ENCODE peak calls at places on chromosomes 6 and 20, in eight cellular contexts. A, H, C, R, Q, L, M and Y are unnamed samples.

GRCh38 chr6:21595951-21596378 is 2.4 kb downstream of the SOX4 start:
- DNase-seq in A (no peak), H (no peak), C (no peak), R (no peak), Q (no peak), L (no peak), M (no peak), Y (no peak)

GRCh38 chr20:25239387-25240370 is 8.2 kb upstream of the PYGB start:
- DNase-seq in A (no peak), H (no peak), C (no peak), R (peak), Q (no peak), L (no peak), M (no peak), Y (no peak)

GRCh38 chr6:168045141-168045691 is 33.8 kb downstream of the FRMD1 start:
- DNase-seq in A (no peak), H (no peak), C (no peak), R (no peak), Q (no peak), L (no peak), M (no peak), Y (no peak)

GRCh38 chr6:157325069-157325805 is 1.9 kb upstream of the TMEM242 start:
- DNase-seq in A (peak), H (no peak), C (peak), R (no peak), Q (peak), L (no peak), M (no peak), Y (no peak)

GRCh38 chr20:24160563-24161355 is 172.2 kb upstream of the GGTLC1 start:
- DNase-seq in A (peak), H (peak), C (peak), R (peak), Q (peak), L (peak), M (no peak), Y (peak)

GRCh38 chr6:139337830-139338229 is 36.6 kb downstream of the CITED2 start:
- DNase-seq in A (no peak), H (no peak), C (no peak), R (no peak), Q (no peak), L (no peak), M (no peak), Y (no peak)

GRCh38 chr6:14567031-14567430 is 449.5 kb downstream of the CD83 start:
- DNase-seq in A (no peak), H (no peak), C (no peak), R (no peak), Q (no peak), L (no peak), M (no peak), Y (no peak)

GRCh38 chr6:143884161-143884560 is 19.9 kb downstream of the ZC2HC1B start:
- DNase-seq in A (peak), H (no peak), C (no peak), R (no peak), Q (peak), L (no peak), M (no peak), Y (no peak)

GRCh38 chr6:141153563-141153962 is 979.2 kb upstream of the GJE1 start:
- DNase-seq in A (no peak), H (no peak), C (no peak), R (peak), Q (no peak), L (no peak), M (no peak), Y (no peak)

GRCh38 chr6:69802995-69803394 is 6.2 kb upstream of the LMBRD1 start:
- DNase-seq in A (no peak), H (no peak), C (no peak), R (no peak), Q (no peak), L (no peak), M (no peak), Y (no peak)

GRCh38 chr6:86010915-86011786 is 368.5 kb upstream of the SYNCRIP start:
- DNase-seq in A (no peak), H (no peak), C (no peak), R (no peak), Q (no peak), L (no peak), M (no peak), Y (no peak)

GRCh38 chr6:50952092-50952932 is 133.6 kb downstream of the TFAP2B start:
- DNase-seq in A (no peak), H (no peak), C (no peak), R (peak), Q (no peak), L (no peak), M (no peak), Y (no peak)

GRCh38 chr20:35828434-35828833 is 56.6 kb downstream of the PHF20 start:
- DNase-seq in A (no peak), H (no peak), C (no peak), R (no peak), Q (peak), L (no peak), M (no peak), Y (no peak)

GRCh38 chr20:44428174-44429016 is 47.3 kb upstream of the TTPAL start:
- DNase-seq in A (no peak), H (no peak), C (no peak), R (no peak), Q (no peak), L (no peak), M (no peak), Y (no peak)

GRCh38 chr6:48229849-48230248 is 118.9 kb upstream of the PTCHD4 start:
- DNase-seq in A (no peak), H (no peak), C (no peak), R (no peak), Q (no peak), L (no peak), M (no peak), Y (no peak)

GRCh38 chr20:25600632-25601031 is 15.3 kb upstream of the NINL start:
- DNase-seq in A (no peak), H (no peak), C (peak), R (no peak), Q (no peak), L (no peak), M (no peak), Y (no peak)

GRCh38 chr6:35599761-35600658 is 87.3 kb upstream of the TULP1 start:
- DNase-seq in A (peak), H (no peak), C (no peak), R (no peak), Q (no peak), L (no peak), M (no peak), Y (no peak)

GRCh38 chr20:33291830-33292355 is 8.9 kb downstream of the BPIFB1 start:
- DNase-seq in A (no peak), H (no peak), C (peak), R (peak), Q (no peak), L (peak), M (peak), Y (peak)

GRCh38 chr20:11050350-11050749 is 376.6 kb upstream of the JAG1 start:
- DNase-seq in A (no peak), H (no peak), C (no peak), R (no peak), Q (no peak), L (no peak), M (no peak), Y (no peak)

GRCh38 chr20:7294816-7295360 is 527.4 kb downstream of the BMP2 start:
- DNase-seq in A (no peak), H (no peak), C (no peak), R (no peak), Q (no peak), L (no peak), M (no peak), Y (no peak)

GRCh38 chr6:45377041-45377554 is 636 bp downstream of the SUPT3H start:
- DNase-seq in A (peak), H (no peak), C (no peak), R (peak), Q (no peak), L (no peak), M (no peak), Y (no peak)

GRCh38 chr6:79453558-79454042 is 83.6 kb downstream of the LCA5 start:
- DNase-seq in A (no peak), H (no peak), C (peak), R (peak), Q (peak), L (peak), M (no peak), Y (no peak)

GRCh38 chr20:50374541-50375078 is 135.6 kb upstream of the PTPN1 start:
- DNase-seq in A (no peak), H (no peak), C (no peak), R (no peak), Q (no peak), L (no peak), M (no peak), Y (no peak)

GRCh38 chr6:47164877-47165276 is 122.7 kb upstream of the ADGRF1 start:
- DNase-seq in A (no peak), H (no peak), C (no peak), R (no peak), Q (no peak), L (no peak), M (no peak), Y (no peak)

GRCh38 chr20:54345301-54345724 is 130.1 kb upstream of the DOK5 start:
- DNase-seq in A (peak), H (peak), C (peak), R (no peak), Q (peak), L (peak), M (no peak), Y (no peak)

GRCh38 chr6:33840064-33840926 is 36.5 kb upstream of the MLN start:
- DNase-seq in A (peak), H (peak), C (peak), R (peak), Q (peak), L (peak), M (no peak), Y (no peak)

GRCh38 chr20:48826883-48827771 is 672 bp downstream of the PREX1 start:
- DNase-seq in A (no peak), H (no peak), C (peak), R (peak), Q (no peak), L (no peak), M (no peak), Y (no peak)

GRCh38 chr20:44392776-44393607 is 37.5 kb downstream of the HNF4A start:
- DNase-seq in A (no peak), H (no peak), C (no peak), R (no peak), Q (no peak), L (no peak), M (no peak), Y (no peak)

GRCh38 chr20:62884556-62884955 is 22.9 kb upstream of the TCFL5 start:
- DNase-seq in A (no peak), H (no peak), C (no peak), R (no peak), Q (no peak), L (no peak), M (no peak), Y (no peak)

DNA sequence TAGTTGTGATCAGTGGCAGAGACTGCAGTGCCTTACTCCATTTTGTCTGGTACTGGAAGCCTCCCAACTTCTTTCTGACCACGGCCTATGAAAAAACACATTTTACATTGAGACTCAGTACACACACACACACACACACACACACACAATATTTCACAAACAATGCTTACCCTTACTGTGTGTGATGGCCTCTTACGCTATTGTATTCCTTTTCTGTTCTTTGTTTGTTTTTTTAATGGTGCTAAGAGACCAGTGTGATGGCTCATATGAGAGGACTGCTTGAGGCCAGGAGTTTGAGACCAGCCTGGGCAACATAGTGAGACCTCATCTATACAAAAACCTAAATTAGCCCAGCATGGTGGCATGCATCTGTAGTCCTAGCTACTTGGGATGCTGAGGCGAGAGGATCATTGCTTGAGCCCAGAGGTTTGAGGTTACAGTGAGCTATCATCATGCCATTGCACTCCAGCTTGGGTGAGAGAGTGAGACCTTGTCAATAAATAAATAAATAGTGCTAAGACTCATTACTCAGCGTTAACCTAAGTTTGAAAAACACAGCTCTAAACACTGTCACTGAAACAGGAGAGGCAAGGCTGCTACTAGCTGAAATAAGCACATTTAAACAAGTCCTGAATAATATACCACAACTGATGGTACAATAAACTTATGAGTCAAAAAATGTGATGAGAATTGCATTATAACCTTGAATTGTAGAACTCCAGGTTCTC is 13.7 kb upstream of the RNF8 start:
- DNase-seq in A (peak), H (no peak), C (no peak), R (no peak), Q (no peak), L (peak), M (no peak), Y (no peak)
- TF ChIP-seq CTCF in A (no peak), H (no peak), C (no peak), R (no peak), Q (no peak), L (no peak), M (no peak), Y (no peak)

DNA sequence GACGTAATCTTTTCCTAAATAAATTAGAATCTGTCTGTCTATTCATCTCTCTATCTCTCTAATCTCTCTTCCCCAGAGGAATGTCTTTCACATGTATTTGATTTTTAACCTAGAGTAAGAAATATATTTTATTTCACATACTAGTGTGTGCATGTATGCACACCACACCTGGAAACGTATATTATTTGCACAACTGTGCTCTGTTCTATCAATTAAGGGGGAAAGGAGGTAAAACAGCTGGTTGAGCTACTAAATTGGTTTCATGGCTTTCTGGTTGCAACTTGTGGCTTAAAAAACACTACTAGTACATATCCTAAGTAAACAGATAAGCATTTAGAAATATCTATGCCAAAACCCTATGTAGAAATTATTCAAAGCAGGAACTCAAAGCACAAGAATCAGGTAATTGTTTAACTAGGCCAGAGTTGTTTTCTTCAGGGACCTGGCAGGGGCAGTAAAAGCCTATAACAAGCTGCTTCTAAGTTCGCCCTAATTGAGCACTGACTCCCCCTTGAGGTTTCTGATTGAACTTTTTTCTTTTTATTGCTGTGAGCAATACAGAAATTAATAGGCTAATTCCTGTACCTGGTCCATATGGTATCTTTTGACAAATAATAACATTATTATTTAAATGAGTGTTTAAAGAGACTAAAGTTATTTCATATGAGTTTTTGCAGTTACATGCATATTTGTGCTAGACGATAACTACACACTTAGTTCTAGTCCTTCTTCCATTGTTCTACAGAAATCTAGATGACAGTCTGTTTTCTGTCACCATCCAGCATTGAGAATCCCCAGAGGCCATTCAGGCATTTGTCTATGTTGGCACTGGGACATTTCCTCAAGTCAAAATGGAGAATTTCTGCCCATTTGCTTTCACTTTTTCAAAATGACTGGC is 88.6 kb downstream of the MCHR2 start:
- DNase-seq in A (peak), H (peak), C (peak), R (peak), Q (peak), L (peak), M (no peak), Y (no peak)
- TF ChIP-seq CTCF in A (peak), H (peak), C (peak), R (peak), Q (peak), L (peak), M (no peak), Y (peak)

GRCh38 chr6:88519227-88520019 is 353.3 kb upstream of the CNR1 start:
- DNase-seq in A (no peak), H (no peak), C (no peak), R (no peak), Q (no peak), L (no peak), M (no peak), Y (no peak)

GRCh38 chr6:88517737-88518136 is 351.6 kb upstream of the CNR1 start:
- DNase-seq in A (no peak), H (no peak), C (no peak), R (no peak), Q (no peak), L (no peak), M (no peak), Y (no peak)

GRCh38 chr6:88512951-88513350 is 346.8 kb upstream of the CNR1 start:
- DNase-seq in A (no peak), H (no peak), C (no peak), R (no peak), Q (no peak), L (no peak), M (no peak), Y (no peak)

DNA sequence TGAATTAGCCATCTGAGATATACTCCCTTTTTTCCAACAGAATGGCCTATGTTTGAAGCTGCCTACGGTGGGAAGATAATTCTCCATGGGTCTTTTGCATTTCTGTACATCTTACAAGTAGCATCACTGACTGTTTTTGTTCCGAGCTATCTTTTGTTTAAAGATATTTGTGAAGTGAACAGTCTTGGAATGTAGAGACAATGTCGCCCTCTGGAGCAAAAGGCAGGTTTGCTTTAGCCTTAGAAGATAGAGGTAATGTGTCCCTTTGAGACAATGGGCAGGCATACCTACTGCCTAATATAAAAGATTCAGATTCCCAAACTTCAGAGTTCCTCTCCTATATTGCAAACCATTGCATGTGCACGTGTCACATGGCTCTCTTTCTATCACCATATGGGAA is 347.8 kb upstream of the CNR1 start:
- DNase-seq in A (no peak), H (no peak), C (no peak), R (no peak), Q (no peak), L (no peak), M (no peak), Y (no peak)
- TF ChIP-seq CTCF in A (no peak), H (no peak), C (no peak), R (no peak), Q (no peak), L (no peak), M (no peak), Y (no peak)

DNA sequence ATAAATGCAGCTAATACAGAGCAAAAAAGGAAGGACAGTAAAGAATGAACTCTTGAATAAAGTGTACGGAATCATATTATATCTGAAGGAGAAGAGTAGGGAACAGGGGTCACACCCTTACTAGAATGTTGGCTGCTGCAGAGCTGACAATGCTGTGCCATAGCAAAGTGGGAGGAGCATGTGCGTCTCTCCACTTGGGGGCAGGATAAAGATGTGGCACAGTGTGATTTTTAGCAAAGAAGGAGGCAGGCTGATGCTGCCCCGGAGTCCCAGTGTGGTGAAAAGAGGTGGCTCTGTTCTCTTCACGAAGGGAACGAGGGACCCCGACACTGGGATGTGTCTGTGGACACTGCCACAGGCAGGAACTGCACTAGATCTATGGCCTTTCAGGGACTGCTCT is 67.5 kb downstream of the INSM1 start:
- DNase-seq in A (no peak), H (no peak), C (no peak), R (no peak), Q (no peak), L (no peak), M (no peak), Y (no peak)
- TF ChIP-seq CTCF in A (no peak), H (no peak), C (no peak), R (no peak), Q (no peak), L (no peak), M (no peak), Y (no peak)

DNA sequence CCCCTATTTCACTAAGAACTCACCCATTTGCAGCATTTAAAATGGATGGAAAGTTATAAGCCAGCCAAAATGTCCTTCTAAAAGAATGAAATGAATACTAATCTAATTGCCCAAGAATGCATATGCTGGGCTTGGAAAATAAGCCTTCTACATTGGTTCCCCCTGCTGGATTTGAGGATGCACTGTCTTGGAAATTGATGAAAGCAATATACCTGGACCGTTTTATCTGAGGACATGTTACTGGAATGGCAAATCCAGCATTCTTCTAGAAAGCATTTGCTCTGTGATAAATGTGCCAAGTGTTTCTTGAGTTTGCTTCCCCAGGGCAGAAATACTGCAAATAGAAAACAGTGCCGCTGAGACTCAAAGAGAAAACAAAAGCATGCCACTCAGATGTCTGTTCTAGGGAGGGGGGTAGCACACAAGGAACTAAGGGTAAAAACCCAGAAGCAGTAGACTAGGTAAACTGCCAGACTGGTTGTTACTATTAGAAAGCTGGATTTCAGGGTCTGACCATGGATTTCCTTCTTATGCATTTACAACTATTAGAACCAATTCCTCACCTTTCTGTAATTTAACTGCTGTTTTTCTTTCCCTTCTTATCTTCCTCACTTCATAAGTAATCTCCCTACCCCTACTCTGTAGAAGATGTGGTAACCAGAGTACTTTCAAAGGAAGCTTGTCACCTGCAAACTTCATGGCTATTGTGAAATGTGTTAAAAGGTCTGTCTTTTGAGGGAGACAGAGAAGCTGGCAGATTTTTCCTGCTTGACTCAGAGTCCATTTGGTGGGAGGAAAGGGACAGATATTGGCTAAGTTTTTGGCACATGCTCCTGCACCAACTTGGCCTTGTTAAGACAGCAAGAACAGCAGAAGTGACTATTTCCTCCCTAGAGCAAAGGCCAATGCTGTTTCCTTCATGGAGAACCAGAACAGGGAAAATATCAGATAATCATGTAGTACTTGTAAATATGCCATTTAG is 642.6 kb downstream of the KIF16B start:
- DNase-seq in A (peak), H (peak), C (peak), R (peak), Q (peak), L (peak), M (no peak), Y (no peak)
- TF ChIP-seq CTCF in A (peak), H (peak), C (no peak), R (peak), Q (peak), L (peak), M (no peak), Y (peak)